ENCODE peak calls at places on chromosomes 7 and 10, in seven cellular contexts. P is right atrium auricular region, T is foreskin fibroblast, V is WTC11, O is transverse colon, R is BJ, H is fibroblast of lung. G is an unnamed sample.

GRCh38 chr7:76262683-76263402 is 39.6 kb upstream of the HSPB1 start:
- DNase-seq in R (no peak), V (peak; percentile 82), H (peak; percentile 47), T (peak; percentile 41), P (no peak), O (peak; percentile 49), G (no peak)

GRCh38 chr7:115477193-115477651 is 553.3 kb downstream of the TFEC start:
- DNase-seq in O (peak; percentile 19), V (peak; percentile 61), H (peak; percentile 38), T (no peak), P (no peak), R (no peak), G (no peak)

GRCh38 chr10:62186999-62187695 is 81.5 kb downstream of the RTKN2 start:
- DNase-seq in O (no peak), H (peak; percentile 67), V (no peak), T (no peak), P (no peak), R (no peak), G (no peak)

GRCh38 chr7:94368371-94368791 is 26.3 kb upstream of the COL1A2 start:
- DNase-seq in V (no peak), R (peak; percentile 74), P (no peak), H (peak; percentile 89), T (peak; percentile 87), O (no peak), G (peak; percentile 58)

GRCh38 chr10:103013398-103013797 is 95.3 kb downstream of the CNNM2 start:
- DNase-seq in P (no peak), T (no peak), O (no peak), V (no peak), H (no peak), R (no peak), G (no peak)

GRCh38 chr10:12405342-12406320 is 56.3 kb downstream of the CAMK1D start:
- DNase-seq in P (no peak), O (no peak), R (no peak), V (no peak), T (no peak), H (peak; percentile 59), G (no peak)

GRCh38 chr7:77738871-77739270 is 42.6 kb downstream of the RSBN1L start:
- DNase-seq in T (peak; percentile 53), V (no peak), P (no peak), H (peak; percentile 61), O (no peak), R (peak; percentile 74), G (peak; percentile 59)

GRCh38 chr10:61616611-61617010 is 46.1 kb upstream of the CABCOCO1 start:
- DNase-seq in H (no peak), T (no peak), O (no peak), P (no peak), V (no peak), R (no peak), G (no peak)

GRCh38 chr7:123652406-123652805 is 3.3 kb upstream of the LMOD2 start:
- DNase-seq in V (no peak), R (no peak), T (no peak), O (no peak), P (no peak), H (no peak), G (no peak)

GRCh38 chr10:80260295-80261243 is 28.9 kb downstream of the MAT1A start:
- DNase-seq in O (no peak), V (peak; percentile 70), P (no peak), R (no peak), H (no peak), T (no peak), G (no peak)

GRCh38 chr7:113285411-113285810 is 167.1 kb upstream of the SMIM30 start:
- DNase-seq in P (no peak), R (no peak), T (no peak), H (peak; percentile 21), O (no peak), V (no peak), G (no peak)

GRCh38 chr7:25675789-25676474 is 447.6 kb upstream of the NPVF start:
- DNase-seq in P (no peak), O (no peak), T (no peak), R (no peak), V (no peak), H (no peak), G (no peak)

GRCh38 chr7:96591900-96592676 is 117.6 kb downstream of the SEM1 start:
- DNase-seq in H (peak; percentile 0), P (no peak), O (no peak), V (no peak), R (no peak), T (no peak), G (no peak)

GRCh38 chr7:3404490-3404889 is 103.4 kb downstream of the SDK1 start:
- DNase-seq in P (no peak), R (no peak), V (no peak), O (no peak), T (peak; percentile 16), H (peak; percentile 72), G (no peak)

GRCh38 chr10:45464958-45465567 is 91.0 kb downstream of the ALOX5 start:
- DNase-seq in P (peak; percentile 74), O (peak; percentile 86), H (peak; percentile 47), V (peak; percentile 81), R (no peak), T (peak; percentile 62), G (no peak)

GRCh38 chr7:25845341-25845923 is 306.6 kb upstream of the NFE2L3 start:
- DNase-seq in P (no peak), H (no peak), T (no peak), R (no peak), V (no peak), O (no peak), G (no peak)

DNA sequence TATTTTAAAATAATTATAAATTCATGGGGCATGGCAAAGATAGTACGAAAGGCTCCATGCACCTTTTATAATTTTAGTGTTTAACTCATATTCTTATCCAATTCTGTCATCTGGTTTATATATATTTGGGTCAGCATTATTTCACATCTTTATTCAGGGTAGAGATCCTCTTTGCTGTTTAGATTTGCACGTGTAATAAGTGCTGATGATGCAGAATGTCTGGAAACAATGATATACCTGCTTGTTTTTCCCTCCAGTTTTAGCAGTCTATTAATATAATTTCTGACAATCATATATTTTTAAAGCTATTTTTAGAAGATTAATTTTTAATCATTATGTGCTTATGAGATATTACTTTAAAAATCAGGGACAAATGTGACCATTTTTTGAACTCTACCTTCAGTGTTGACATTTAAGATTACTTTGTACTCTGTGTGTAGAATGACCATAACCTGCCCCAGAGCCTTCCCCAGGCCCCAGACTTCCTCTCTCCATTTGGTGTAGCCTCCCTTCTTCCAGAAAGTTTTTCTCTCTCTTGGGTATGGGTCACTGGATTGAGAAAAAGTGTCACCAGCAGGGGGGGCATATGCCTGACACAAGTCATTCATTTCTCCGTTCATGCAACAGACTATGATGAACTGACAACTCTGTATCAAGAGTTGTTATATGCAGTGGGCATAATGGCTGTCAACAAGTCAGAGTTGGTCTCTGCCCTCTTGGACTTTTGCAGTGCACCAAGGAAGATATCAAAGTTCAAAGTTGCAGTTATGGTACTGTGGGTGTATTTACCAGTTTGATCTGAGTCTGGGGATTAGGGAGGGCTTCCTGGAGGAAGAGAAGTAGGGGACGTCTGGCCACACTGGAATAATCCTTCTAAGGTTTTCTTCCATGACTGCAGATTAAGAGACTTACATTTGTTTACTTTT is 192.6 kb upstream of the CCDC6 start:
- DNase-seq in H (no peak), P (no peak), V (no peak), R (no peak), O (no peak), T (no peak), G (no peak)
- TF ChIP-seq CTCF in H (peak; percentile 20), P (no peak), V (no peak), R (peak; percentile 42), O (no peak), T (no peak), G (peak; percentile 14)

DNA sequence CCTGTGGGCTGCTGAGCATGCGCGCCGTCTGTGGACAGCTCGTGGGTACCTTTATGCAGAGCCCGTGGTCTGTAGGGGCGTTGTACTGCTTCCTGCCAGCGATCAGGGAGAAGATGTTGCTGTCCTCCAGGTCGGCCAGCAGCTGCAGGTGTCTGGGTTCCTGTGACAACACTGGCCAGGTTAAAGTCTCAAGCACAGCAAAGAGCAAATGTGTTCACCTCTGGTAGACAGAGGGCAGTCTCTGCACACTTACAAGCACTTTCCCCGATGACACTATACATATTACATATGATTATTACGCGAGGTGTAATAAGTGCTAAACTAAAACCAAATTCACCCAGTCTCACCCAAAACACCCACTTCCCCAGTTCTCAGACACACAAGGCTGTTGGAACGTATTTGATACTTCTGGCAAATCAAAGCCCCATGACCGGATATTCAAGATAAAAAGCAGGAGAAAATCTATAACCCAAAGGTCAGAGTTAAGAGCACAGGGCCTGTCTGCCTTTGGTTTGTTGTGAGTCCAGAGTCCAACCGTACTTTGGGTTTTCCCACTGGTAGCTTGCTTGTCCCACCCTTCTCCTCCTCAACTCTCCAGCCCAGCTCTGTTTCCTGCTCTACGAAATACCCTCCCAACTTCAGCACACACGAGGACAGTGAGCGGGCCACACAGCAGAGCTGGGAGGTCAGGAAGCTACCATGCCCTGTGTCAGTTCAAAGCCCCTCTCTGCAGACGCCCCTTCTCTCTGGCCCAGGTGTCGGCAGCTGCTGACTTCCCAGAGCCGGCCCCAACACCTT is 49.7 kb upstream of the DDC start:
- DNase-seq in R (no peak), P (no peak), H (no peak), O (peak; percentile 39), T (no peak), V (no peak), G (no peak)
- TF ChIP-seq CTCF in R (peak; percentile 17), P (peak; percentile 12), H (peak; percentile 14), O (peak; percentile 54), T (peak; percentile 4), V (no peak), G (no peak)

GRCh38 chr10:86585726-86586048 is 64.1 kb upstream of the WAPL start:
- DNase-seq in V (no peak), O (no peak), R (no peak), H (no peak), T (no peak), P (no peak), G (no peak)
- TF ChIP-seq CTCF in V (no peak), O (no peak), R (no peak), H (no peak), T (no peak), P (no peak), G (no peak)

GRCh38 chr7:122425731-122426130 is 121.2 kb upstream of the FEZF1 start:
- DNase-seq in O (no peak), H (peak; percentile 16), P (no peak), R (no peak), V (no peak), T (no peak), G (no peak)
- TF ChIP-seq CTCF in O (no peak), H (no peak), P (no peak), R (no peak), V (no peak), T (no peak), G (no peak)

DNA sequence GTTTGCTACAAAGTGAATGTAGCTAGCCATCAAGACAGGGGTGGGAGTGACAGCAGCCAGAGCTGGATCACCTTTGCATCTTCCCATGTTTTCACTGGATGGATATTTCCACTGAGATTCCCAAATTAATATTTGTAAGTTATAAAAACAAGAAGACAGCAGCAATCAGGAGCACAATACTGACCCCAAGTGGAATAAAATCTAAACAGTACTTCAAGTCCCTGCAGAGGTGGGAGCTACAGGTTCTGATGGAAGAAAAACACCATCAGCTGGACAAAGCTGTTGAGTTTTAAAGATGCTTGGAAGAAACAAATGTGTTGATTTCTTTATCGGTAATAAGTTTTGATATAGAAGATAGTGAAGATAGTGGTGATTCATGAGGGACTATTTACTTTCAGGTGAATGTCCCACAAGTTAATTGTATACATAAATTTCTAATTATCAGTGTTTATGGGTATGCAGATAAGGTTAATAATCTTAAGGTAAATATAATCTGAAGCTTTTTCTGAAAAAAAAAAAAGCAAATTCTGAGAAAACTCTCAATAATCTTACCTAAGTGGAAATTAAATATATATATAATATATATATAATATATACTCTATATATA is 129.3 kb downstream of the SLC16A9 start:
- DNase-seq in O (no peak), P (no peak), T (peak; percentile 10), R (no peak), V (no peak), H (peak; percentile 52), G (no peak)
- TF ChIP-seq CTCF in O (no peak), P (no peak), T (peak; percentile 30), R (peak; percentile 33), V (no peak), H (peak; percentile 52), G (peak; percentile 9)

GRCh38 chr10:86100581-86101061 is 266.0 kb downstream of the GRID1 start:
- DNase-seq in V (no peak), R (no peak), P (no peak), O (no peak), H (peak; percentile 7), T (no peak), G (no peak)
- TF ChIP-seq CTCF in V (peak; percentile 53), R (peak; percentile 46), P (no peak), O (peak; percentile 56), H (no peak), T (peak; percentile 20), G (peak; percentile 32)